ENCODE peak calls at places on chromosome X, in four cellular contexts. One of them, this sample, is unnamed.

GRCh38 chrX:19811807-19812604 is 75.4 kb downstream of the SH3KBP1 start:
- DNase-seq in upper lobe of right lung: no peak
- DNase-seq in Right ventricle myocardium superior: no peak
- DNase-seq in lower lobe of right lung: no peak
- DNase-seq in this sample: peak; percentile 52

GRCh38 chrX:18895157-18895952 is 88.6 kb downstream of the PHKA2 start:
- DNase-seq in Right ventricle myocardium superior: peak; percentile 62
- DNase-seq in upper lobe of right lung: peak; percentile 66
- DNase-seq in lower lobe of right lung: peak; percentile 51
- DNase-seq in this sample: no peak

GRCh38 chrX:15718283-15718970 is 19.6 kb upstream of the CA5B start:
- DNase-seq in Right ventricle myocardium superior: no peak
- DNase-seq in upper lobe of right lung: no peak
- DNase-seq in lower lobe of right lung: no peak
- DNase-seq in this sample: no peak

GRCh38 chrX:39242187-39242586 is 440.9 kb downstream of the MID1IP1 start:
- DNase-seq in Right ventricle myocardium superior: no peak
- DNase-seq in lower lobe of right lung: no peak
- DNase-seq in upper lobe of right lung: no peak
- DNase-seq in this sample: no peak

GRCh38 chrX:11770320-11770719 is 12.3 kb downstream of the MSL3 start:
- DNase-seq in Right ventricle myocardium superior: peak; percentile 43
- DNase-seq in upper lobe of right lung: no peak
- DNase-seq in lower lobe of right lung: peak; percentile 43
- DNase-seq in this sample: no peak

GRCh38 chrX:13223868-13224555 is 95.8 kb downstream of the ATXN3L start:
- DNase-seq in lower lobe of right lung: no peak
- DNase-seq in Right ventricle myocardium superior: no peak
- DNase-seq in upper lobe of right lung: no peak
- DNase-seq in this sample: peak; percentile 87

GRCh38 chrX:149274516-149275105 is 230.5 kb downstream of the IDS start:
- DNase-seq in lower lobe of right lung: no peak
- DNase-seq in Right ventricle myocardium superior: no peak
- DNase-seq in upper lobe of right lung: no peak
- DNase-seq in this sample: no peak

GRCh38 chrX:2346158-2346557 is 154.6 kb downstream of the DHRSX start:
- DNase-seq in lower lobe of right lung: no peak
- DNase-seq in Right ventricle myocardium superior: no peak
- DNase-seq in upper lobe of right lung: no peak
- DNase-seq in this sample: no peak

GRCh38 chrX:68196939-68197791 is 236.1 kb downstream of the OPHN1 start:
- DNase-seq in Right ventricle myocardium superior: no peak
- DNase-seq in upper lobe of right lung: no peak
- DNase-seq in lower lobe of right lung: no peak
- DNase-seq in this sample: no peak

GRCh38 chrX:1933964-1934363 is 319.1 kb downstream of the ASMT start:
- DNase-seq in upper lobe of right lung: no peak
- DNase-seq in Right ventricle myocardium superior: no peak
- DNase-seq in lower lobe of right lung: no peak
- DNase-seq in this sample: no peak

This sample was measured in non-pigmented ciliary epithelial cell.